ENCODE peak calls at places on chromosome 4, in seven cellular contexts. I is progenitor cell of endocrine pancreas; N is NCI-H524; R is NCI-H1436; Q is stimulated activated CD4-positive, alpha-beta T cell treated with anti-CD3 and anti-CD28 coated beads, Interleukin-2, amount 100 ng/mL, for 48 hours; H is lower lobe of right lung; J is stimulated activated CD8-positive, alpha-beta memory T cell treated with anti-CD3 and anti-CD28 coated beads, Interleukin-7, amount 100 ng/mL, for 1 hour. S is an unnamed sample.
A peak's percentile ranks its signal among the peaks of the same experiment; 100 is the strongest.

GRCh38 chr4:124839786-124840390 is 127.4 kb upstream of the ANKRD50 start:
- DNase-seq in H (no peak), N (no peak), R (no peak), J (no peak), Q (no peak), I (no peak), S (no peak)

GRCh38 chr4:21113496-21114213 is 413.4 kb downstream of the PACRGL start:
- DNase-seq in R (no peak), Q (no peak), H (no peak), J (no peak), N (no peak), I (no peak), S (no peak)

GRCh38 chr4:3074078-3074845 is at the start of the genes HTT and HTT-AS:
- DNase-seq in J (peak; percentile 92), R (peak; percentile 78), I (peak; percentile 93), Q (peak; percentile 97), H (peak; percentile 96), N (peak; percentile 85), S (peak; percentile 95)

GRCh38 chr4:169251291-169252235 is 19.2 kb downstream of the SH3RF1 start:
- DNase-seq in R (no peak), H (no peak), J (no peak), I (no peak), N (no peak), Q (no peak), S (no peak)

GRCh38 chr4:186657766-186658165 is 65.9 kb downstream of the FAT1 start:
- DNase-seq in J (no peak), N (no peak), I (no peak), H (no peak), R (no peak), Q (no peak), S (no peak)

GRCh38 chr4:1057403-1057745 is 45.9 kb downstream of the FGFRL1 start:
- DNase-seq in Q (no peak), J (no peak), N (no peak), I (no peak), R (no peak), H (no peak), S (no peak)

GRCh38 chr4:14180983-14181601 is 553.6 kb upstream of the BOD1L1 start:
- DNase-seq in H (no peak), J (no peak), N (no peak), I (no peak), Q (no peak), R (no peak), S (no peak)

GRCh38 chr4:11051181-11051580 is 366.6 kb upstream of the CLNK start:
- DNase-seq in Q (no peak), J (no peak), H (no peak), N (peak; percentile 4), I (no peak), R (no peak), S (no peak)

GRCh38 chr4:6891436-6892170 is 18.0 kb upstream of the TBC1D14 start:
- DNase-seq in R (no peak), N (no peak), H (no peak), I (no peak), Q (no peak), J (no peak), S (no peak)

GRCh38 chr4:178080312-178080711 is 638.1 kb upstream of the AGA start:
- DNase-seq in Q (no peak), N (no peak), H (no peak), I (no peak), J (no peak), R (no peak), S (no peak)

GRCh38 chr4:7777017-7777710 is 162.5 kb downstream of the AFAP1 start:
- DNase-seq in I (no peak), R (no peak), Q (no peak), H (no peak), J (no peak), N (no peak), S (no peak)

GRCh38 chr4:1086011-1086410 is 27.4 kb downstream of the RNF212 start:
- DNase-seq in H (no peak), Q (no peak), J (no peak), N (no peak), R (no peak), I (no peak), S (no peak)

GRCh38 chr4:54802336-54802735 is 144.6 kb downstream of the KIT start:
- DNase-seq in N (no peak), I (no peak), Q (no peak), R (no peak), J (no peak), H (no peak), S (no peak)

GRCh38 chr4:87559090-87559837 is 30.1 kb upstream of the SPARCL1 start:
- DNase-seq in H (no peak), R (peak; percentile 69), Q (peak; percentile 7), I (no peak), N (no peak), J (peak; percentile 4), S (no peak)

GRCh38 chr4:6319530-6320150 is 50.0 kb downstream of the WFS1 start:
- DNase-seq in J (no peak), H (no peak), N (no peak), R (no peak), Q (no peak), I (no peak), S (no peak)

GRCh38 chr4:74522251-74522991 is 77.5 kb downstream of the AREG start:
- DNase-seq in Q (no peak), R (no peak), N (no peak), I (no peak), J (no peak), H (no peak), S (no peak)

GRCh38 chr4:117164338-117164737 is 79.0 kb upstream of the TRAM1L1 start:
- DNase-seq in I (no peak), R (no peak), Q (no peak), J (no peak), H (no peak), N (no peak), S (no peak)

GRCh38 chr4:92600638-92601037 is 296.9 kb downstream of the GRID2 start:
- DNase-seq in H (no peak), Q (no peak), N (no peak), J (no peak), I (no peak), R (no peak), S (no peak)

GRCh38 chr4:764405-765169 is 59.0 kb downstream of the PCGF3 start:
- DNase-seq in H (peak; percentile 26), J (no peak), R (no peak), Q (no peak), N (no peak), I (no peak), S (no peak)

GRCh38 chr4:3752022-3752421 is 14.2 kb upstream of the ADRA2C start:
- DNase-seq in I (no peak), H (no peak), Q (no peak), J (no peak), R (no peak), N (no peak), S (no peak)

GRCh38 chr4:4837921-4838601 is 21.4 kb upstream of the MSX1 start:
- DNase-seq in I (no peak), Q (no peak), H (no peak), J (no peak), R (no peak), N (no peak), S (no peak)

GRCh38 chr4:16056681-16057400 is 27.0 kb downstream of the PROM1 start:
- DNase-seq in N (no peak), Q (no peak), R (no peak), H (no peak), J (no peak), I (no peak), S (peak; percentile 21)

GRCh38 chr4:11512861-11513260 is 84.2 kb upstream of the HS3ST1 start:
- DNase-seq in R (no peak), H (no peak), N (no peak), I (no peak), Q (no peak), J (no peak), S (no peak)

GRCh38 chr4:158211288-158211687 is 1.0 kb downstream of the TMEM144 start:
- DNase-seq in R (no peak), Q (no peak), J (no peak), I (no peak), H (no peak), N (no peak), S (no peak)

S was measured in gastrocnemius medialis.